ENCODE peak calls at places on chromosomes 16 and 17, in eight cellular contexts. One of them, this sample, is unnamed.

GRCh38 chr16:22318690-22319358 is 21.6 kb downstream of the POLR3E start:
- DNase-seq in stomach: peak
- DNase-seq in breast epithelium: no peak
- DNase-seq in esophagus squamous epithelium: no peak
- DNase-seq in lower leg skin: peak
- DNase-seq in endothelial cell of umbilical vein: peak
- DNase-seq in prostate gland: no peak
- DNase-seq in heart left ventricle: no peak
- DNase-seq in this sample: no peak

GRCh38 chr17:19338031-19338990 is 24.2 kb downstream of the B9D1 start:
- DNase-seq in stomach: peak
- DNase-seq in breast epithelium: peak
- DNase-seq in esophagus squamous epithelium: no peak
- DNase-seq in lower leg skin: peak
- DNase-seq in endothelial cell of umbilical vein: peak
- DNase-seq in prostate gland: peak
- DNase-seq in heart left ventricle: peak
- DNase-seq in this sample: peak

GRCh38 chr16:14286381-14287230 is 215.5 kb downstream of the MRTFB start:
- DNase-seq in stomach: no peak
- DNase-seq in breast epithelium: no peak
- DNase-seq in esophagus squamous epithelium: no peak
- DNase-seq in lower leg skin: no peak
- DNase-seq in endothelial cell of umbilical vein: peak
- DNase-seq in prostate gland: no peak
- DNase-seq in heart left ventricle: no peak
- DNase-seq in this sample: no peak

GRCh38 chr17:78110363-78111011 is 18.1 kb downstream of the TMC6 start:
- DNase-seq in stomach: no peak
- DNase-seq in breast epithelium: no peak
- DNase-seq in esophagus squamous epithelium: no peak
- DNase-seq in lower leg skin: no peak
- DNase-seq in endothelial cell of umbilical vein: no peak
- DNase-seq in prostate gland: no peak
- DNase-seq in heart left ventricle: no peak
- DNase-seq in this sample: no peak

GRCh38 chr17:63390090-63390489 is 56.0 kb downstream of the CYB561 start:
- DNase-seq in stomach: no peak
- DNase-seq in breast epithelium: no peak
- DNase-seq in esophagus squamous epithelium: no peak
- DNase-seq in lower leg skin: no peak
- DNase-seq in endothelial cell of umbilical vein: no peak
- DNase-seq in prostate gland: no peak
- DNase-seq in heart left ventricle: no peak
- DNase-seq in this sample: no peak

GRCh38 chr16:9124908-9125584 is 33.6 kb downstream of the HAPSTR1 start:
- DNase-seq in stomach: no peak
- DNase-seq in breast epithelium: no peak
- DNase-seq in esophagus squamous epithelium: no peak
- DNase-seq in lower leg skin: peak
- DNase-seq in endothelial cell of umbilical vein: no peak
- DNase-seq in prostate gland: no peak
- DNase-seq in heart left ventricle: no peak
- DNase-seq in this sample: no peak

GRCh38 chr16:89331371-89332109 is 114.0 kb downstream of the ZNF778 start:
- DNase-seq in stomach: no peak
- DNase-seq in breast epithelium: no peak
- DNase-seq in esophagus squamous epithelium: no peak
- DNase-seq in lower leg skin: no peak
- DNase-seq in endothelial cell of umbilical vein: no peak
- DNase-seq in prostate gland: no peak
- DNase-seq in heart left ventricle: no peak
- DNase-seq in this sample: peak

GRCh38 chr17:1709971-1710806 is at the start of gene TLCD2:
- DNase-seq in stomach: peak
- DNase-seq in breast epithelium: no peak
- DNase-seq in esophagus squamous epithelium: no peak
- DNase-seq in lower leg skin: peak
- DNase-seq in endothelial cell of umbilical vein: peak
- DNase-seq in prostate gland: peak
- DNase-seq in heart left ventricle: peak
- DNase-seq in this sample: peak

GRCh38 chr17:2485970-2486369 is 25.7 kb downstream of the METTL16 start:
- DNase-seq in stomach: no peak
- DNase-seq in breast epithelium: no peak
- DNase-seq in esophagus squamous epithelium: no peak
- DNase-seq in lower leg skin: no peak
- DNase-seq in endothelial cell of umbilical vein: no peak
- DNase-seq in prostate gland: no peak
- DNase-seq in heart left ventricle: no peak
- DNase-seq in this sample: no peak

GRCh38 chr17:82120148-82120547 is 22.1 kb upstream of the FASN start:
- DNase-seq in stomach: no peak
- DNase-seq in breast epithelium: no peak
- DNase-seq in esophagus squamous epithelium: no peak
- DNase-seq in lower leg skin: no peak
- DNase-seq in endothelial cell of umbilical vein: no peak
- DNase-seq in prostate gland: no peak
- DNase-seq in heart left ventricle: no peak
- DNase-seq in this sample: no peak

GRCh38 chr16:77211880-77212735 is 12.9 kb downstream of the SYCE1L start:
- DNase-seq in stomach: peak
- DNase-seq in breast epithelium: peak
- DNase-seq in esophagus squamous epithelium: no peak
- DNase-seq in lower leg skin: peak
- DNase-seq in endothelial cell of umbilical vein: peak
- DNase-seq in prostate gland: peak
- DNase-seq in heart left ventricle: peak
- DNase-seq in this sample: peak

GRCh38 chr17:60959696-60960095 is 282.0 kb downstream of the BCAS3 start:
- DNase-seq in stomach: no peak
- DNase-seq in breast epithelium: no peak
- DNase-seq in esophagus squamous epithelium: no peak
- DNase-seq in lower leg skin: no peak
- DNase-seq in endothelial cell of umbilical vein: peak
- DNase-seq in prostate gland: no peak
- DNase-seq in heart left ventricle: no peak
- DNase-seq in this sample: no peak

GRCh38 chr17:32658470-32659418 is 172.0 kb downstream of the CDK5R1 start:
- DNase-seq in stomach: no peak
- DNase-seq in breast epithelium: no peak
- DNase-seq in esophagus squamous epithelium: no peak
- DNase-seq in lower leg skin: no peak
- DNase-seq in endothelial cell of umbilical vein: no peak
- DNase-seq in prostate gland: no peak
- DNase-seq in heart left ventricle: no peak
- DNase-seq in this sample: no peak

GRCh38 chr16:56603589-56603988 is 4.8 kb upstream of the MT2A start:
- DNase-seq in stomach: peak
- DNase-seq in breast epithelium: no peak
- DNase-seq in esophagus squamous epithelium: no peak
- DNase-seq in lower leg skin: no peak
- DNase-seq in endothelial cell of umbilical vein: peak
- DNase-seq in prostate gland: peak
- DNase-seq in heart left ventricle: no peak
- DNase-seq in this sample: peak

GRCh38 chr16:21626659-21627277 is 25.6 kb downstream of the IGSF6 start:
- DNase-seq in stomach: no peak
- DNase-seq in breast epithelium: no peak
- DNase-seq in esophagus squamous epithelium: no peak
- DNase-seq in lower leg skin: no peak
- DNase-seq in endothelial cell of umbilical vein: peak
- DNase-seq in prostate gland: no peak
- DNase-seq in heart left ventricle: no peak
- DNase-seq in this sample: peak

GRCh38 chr16:87350681-87351319 is 32.8 kb downstream of the FBXO31 start:
- DNase-seq in stomach: no peak
- DNase-seq in breast epithelium: no peak
- DNase-seq in esophagus squamous epithelium: no peak
- DNase-seq in lower leg skin: no peak
- DNase-seq in endothelial cell of umbilical vein: no peak
- DNase-seq in prostate gland: no peak
- DNase-seq in heart left ventricle: no peak
- DNase-seq in this sample: no peak

GRCh38 chr17:57999496-58000017 is 7.5 kb downstream of the SRSF1 start:
- DNase-seq in stomach: no peak
- DNase-seq in breast epithelium: no peak
- DNase-seq in esophagus squamous epithelium: no peak
- DNase-seq in lower leg skin: no peak
- DNase-seq in endothelial cell of umbilical vein: peak
- DNase-seq in prostate gland: peak
- DNase-seq in heart left ventricle: no peak
- DNase-seq in this sample: no peak
- TF ChIP-seq POLR2A in stomach: no peak
- TF ChIP-seq POLR2A in breast epithelium: no peak
- TF ChIP-seq POLR2A in esophagus squamous epithelium: no peak
- TF ChIP-seq POLR2A in lower leg skin: no peak
- TF ChIP-seq POLR2A in endothelial cell of umbilical vein: peak
- TF ChIP-seq POLR2A in prostate gland: no peak
- TF ChIP-seq POLR2A in heart left ventricle: no peak
- TF ChIP-seq POLR2A in this sample: no peak

DNA sequence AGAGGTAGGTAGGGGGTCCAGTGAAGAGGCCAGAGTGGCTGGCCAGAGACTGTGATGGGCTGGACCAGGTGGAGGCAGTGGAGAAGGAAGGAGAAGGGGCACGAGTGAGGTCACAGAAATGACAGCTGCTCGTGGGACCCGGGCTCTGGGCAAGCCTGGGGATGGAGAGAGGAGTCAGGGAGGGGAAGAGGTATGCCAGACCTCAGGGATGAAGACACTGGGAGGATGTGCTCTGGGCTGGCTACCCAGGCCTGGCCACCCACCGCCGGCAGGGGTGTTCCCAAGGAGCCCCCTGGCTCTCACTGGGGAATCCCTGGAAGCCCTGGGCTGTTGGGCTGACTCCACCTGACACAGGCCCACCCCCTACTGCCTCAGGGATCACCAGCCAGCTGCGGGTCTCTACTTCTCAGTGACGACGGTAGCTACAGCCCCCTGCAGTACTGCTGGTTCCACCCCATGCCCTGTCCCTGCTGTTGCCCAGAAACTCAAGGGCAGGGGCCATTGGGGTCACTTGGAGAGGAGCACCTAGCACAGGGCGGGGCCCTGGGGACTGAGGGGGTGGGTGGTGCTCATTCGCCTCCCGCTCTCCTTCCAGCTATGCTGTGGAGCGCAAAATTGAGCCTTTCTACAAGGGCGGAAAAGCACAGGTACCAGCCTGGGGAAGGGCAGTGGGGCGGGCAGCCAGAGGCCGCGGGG is 1.8 kb downstream of the TBL3 start:
- DNase-seq in stomach: no peak
- DNase-seq in breast epithelium: no peak
- DNase-seq in esophagus squamous epithelium: no peak
- DNase-seq in lower leg skin: no peak
- DNase-seq in endothelial cell of umbilical vein: no peak
- DNase-seq in prostate gland: no peak
- DNase-seq in heart left ventricle: no peak
- DNase-seq in this sample: no peak
- H3K4me3 ChIP-seq in stomach: peak
- H3K4me3 ChIP-seq in breast epithelium: no peak
- H3K4me3 ChIP-seq in esophagus squamous epithelium: no peak
- H3K4me3 ChIP-seq in lower leg skin: no peak
- H3K4me3 ChIP-seq in endothelial cell of umbilical vein: no peak
- H3K4me3 ChIP-seq in prostate gland: no peak
- H3K4me3 ChIP-seq in heart left ventricle: no peak
- H3K4me3 ChIP-seq in this sample: no peak

DNA sequence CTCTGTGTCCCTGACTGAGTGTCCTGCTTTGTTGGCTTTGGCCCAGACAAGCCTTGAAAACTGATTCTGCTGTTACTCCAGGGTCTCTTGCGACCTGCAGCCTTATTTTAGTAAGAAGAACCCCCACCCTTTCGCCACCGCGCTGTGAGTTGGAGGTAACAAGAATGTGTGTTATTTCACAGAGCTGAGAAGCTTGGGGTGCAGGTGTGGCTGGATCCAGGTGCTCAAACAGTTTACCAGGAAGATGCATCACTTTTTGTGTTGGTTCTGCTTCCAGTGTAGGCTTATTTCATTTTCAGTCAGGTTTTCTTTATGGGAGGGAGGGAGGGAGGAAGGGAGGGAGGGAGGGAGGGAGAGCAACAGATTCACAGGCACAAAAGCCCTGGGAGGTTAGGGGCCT is 243.5 kb downstream of the SNX29 start:
- DNase-seq in stomach: no peak
- DNase-seq in breast epithelium: no peak
- DNase-seq in esophagus squamous epithelium: no peak
- DNase-seq in lower leg skin: no peak
- DNase-seq in endothelial cell of umbilical vein: no peak
- DNase-seq in prostate gland: no peak
- DNase-seq in heart left ventricle: no peak
- DNase-seq in this sample: no peak
- TF ChIP-seq POLR2A in stomach: no peak
- TF ChIP-seq POLR2A in breast epithelium: no peak
- TF ChIP-seq POLR2A in esophagus squamous epithelium: no peak
- TF ChIP-seq POLR2A in lower leg skin: no peak
- TF ChIP-seq POLR2A in endothelial cell of umbilical vein: no peak
- TF ChIP-seq POLR2A in prostate gland: no peak
- TF ChIP-seq POLR2A in heart left ventricle: no peak
- TF ChIP-seq POLR2A in this sample: no peak

GRCh38 chr16:66548868-66549267 is 1.1 kb downstream of the TK2 start:
- DNase-seq in stomach: no peak
- DNase-seq in breast epithelium: no peak
- DNase-seq in esophagus squamous epithelium: no peak
- DNase-seq in lower leg skin: no peak
- DNase-seq in endothelial cell of umbilical vein: no peak
- DNase-seq in prostate gland: no peak
- DNase-seq in heart left ventricle: no peak
- DNase-seq in this sample: no peak

GRCh38 chr16:66551362-66551761 is 1.0 kb upstream of the CKLF start:
- DNase-seq in stomach: no peak
- DNase-seq in breast epithelium: no peak
- DNase-seq in esophagus squamous epithelium: no peak
- DNase-seq in lower leg skin: no peak
- DNase-seq in endothelial cell of umbilical vein: peak
- DNase-seq in prostate gland: no peak
- DNase-seq in heart left ventricle: peak
- DNase-seq in this sample: no peak

GRCh38 chr16:66547101-66547989 is 2.6 kb downstream of the TK2 start:
- DNase-seq in stomach: no peak
- DNase-seq in breast epithelium: no peak
- DNase-seq in esophagus squamous epithelium: no peak
- DNase-seq in lower leg skin: peak
- DNase-seq in endothelial cell of umbilical vein: no peak
- DNase-seq in prostate gland: no peak
- DNase-seq in heart left ventricle: no peak
- DNase-seq in this sample: no peak

GRCh38 chr16:66549284-66550131 is at the start of gene TK2:
- DNase-seq in stomach: peak
- DNase-seq in breast epithelium: no peak
- DNase-seq in esophagus squamous epithelium: no peak
- DNase-seq in lower leg skin: peak
- DNase-seq in endothelial cell of umbilical vein: peak
- DNase-seq in prostate gland: peak
- DNase-seq in heart left ventricle: peak
- DNase-seq in this sample: peak

DNA sequence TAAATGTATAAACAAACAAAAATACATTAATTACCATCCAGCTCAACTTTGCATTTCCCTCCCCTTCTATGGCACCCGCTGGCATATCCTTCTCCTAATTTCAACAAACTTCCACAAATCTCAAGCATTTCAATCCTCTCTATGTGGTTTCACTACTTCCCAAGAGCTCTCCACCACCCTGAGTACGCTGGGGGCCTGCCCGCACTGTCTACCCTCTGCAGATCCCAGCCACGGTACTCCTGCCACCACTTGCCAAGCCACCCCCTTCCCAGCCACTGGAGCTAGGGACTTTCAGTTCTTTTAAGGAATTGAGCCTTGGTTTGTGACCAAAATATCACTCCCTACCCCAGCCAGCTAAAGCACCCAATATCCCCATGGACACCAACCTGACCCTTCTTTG is 1.9 kb downstream of the TK2 start:
- DNase-seq in stomach: no peak
- DNase-seq in breast epithelium: no peak
- DNase-seq in esophagus squamous epithelium: no peak
- DNase-seq in lower leg skin: peak
- DNase-seq in endothelial cell of umbilical vein: no peak
- DNase-seq in prostate gland: no peak
- DNase-seq in heart left ventricle: no peak
- DNase-seq in this sample: no peak
- H3K4me3 ChIP-seq in stomach: no peak
- H3K4me3 ChIP-seq in breast epithelium: no peak
- H3K4me3 ChIP-seq in esophagus squamous epithelium: no peak
- H3K4me3 ChIP-seq in lower leg skin: no peak
- H3K4me3 ChIP-seq in endothelial cell of umbilical vein: no peak
- H3K4me3 ChIP-seq in prostate gland: no peak
- H3K4me3 ChIP-seq in heart left ventricle: peak
- H3K4me3 ChIP-seq in this sample: no peak